ENCODE peak calls at places on chromosomes 6 and 20, in eight cellular contexts. One of them, this sample, is unnamed.
A peak's percentile ranks its signal among the peaks of the same experiment; 100 is the strongest.

GRCh38 chr6:155126727-155127439 is 131.8 kb downstream of the TIAM2 start:
- DNase-seq in endothelial cell: no peak
- DNase-seq in activated naive CD4-positive, alpha-beta T cell treated with anti-CD3 and anti-CD28 coated beads for 36 hours: peak; percentile 55
- DNase-seq in left cardiac atrium: no peak
- DNase-seq in NCI-H2029: no peak
- DNase-seq in fibroblast of lung: peak; percentile 96
- DNase-seq in GM19239: no peak
- DNase-seq in stimulated activated CD4-positive, alpha-beta T cell treated with anti-CD3 and anti-CD28 coated beads, Interleukin-2, amount 100 ng/mL, for 48 hours: peak; percentile 57
- DNase-seq in this sample: peak; percentile 65

GRCh38 chr20:10603971-10604864 is 69.6 kb downstream of the JAG1 start:
- DNase-seq in endothelial cell: no peak
- DNase-seq in activated naive CD4-positive, alpha-beta T cell treated with anti-CD3 and anti-CD28 coated beads for 36 hours: no peak
- DNase-seq in left cardiac atrium: peak; percentile 58
- DNase-seq in NCI-H2029: no peak
- DNase-seq in fibroblast of lung: peak; percentile 93
- DNase-seq in GM19239: no peak
- DNase-seq in stimulated activated CD4-positive, alpha-beta T cell treated with anti-CD3 and anti-CD28 coated beads, Interleukin-2, amount 100 ng/mL, for 48 hours: no peak
- DNase-seq in this sample: peak; percentile 77

GRCh38 chr6:115706324-115706723 is 354.4 kb downstream of the FRK start:
- DNase-seq in endothelial cell: no peak
- DNase-seq in activated naive CD4-positive, alpha-beta T cell treated with anti-CD3 and anti-CD28 coated beads for 36 hours: no peak
- DNase-seq in left cardiac atrium: no peak
- DNase-seq in NCI-H2029: no peak
- DNase-seq in fibroblast of lung: no peak
- DNase-seq in GM19239: no peak
- DNase-seq in stimulated activated CD4-positive, alpha-beta T cell treated with anti-CD3 and anti-CD28 coated beads, Interleukin-2, amount 100 ng/mL, for 48 hours: no peak
- DNase-seq in this sample: no peak

GRCh38 chr6:19669206-19669605 is 168.0 kb upstream of the ID4 start:
- DNase-seq in endothelial cell: no peak
- DNase-seq in activated naive CD4-positive, alpha-beta T cell treated with anti-CD3 and anti-CD28 coated beads for 36 hours: no peak
- DNase-seq in left cardiac atrium: no peak
- DNase-seq in NCI-H2029: no peak
- DNase-seq in fibroblast of lung: peak; percentile 67
- DNase-seq in GM19239: no peak
- DNase-seq in stimulated activated CD4-positive, alpha-beta T cell treated with anti-CD3 and anti-CD28 coated beads, Interleukin-2, amount 100 ng/mL, for 48 hours: no peak
- DNase-seq in this sample: peak; percentile 26

GRCh38 chr6:131754715-131755567 is 44.1 kb upstream of the CTAGE9 start:
- DNase-seq in endothelial cell: peak; percentile 23
- DNase-seq in activated naive CD4-positive, alpha-beta T cell treated with anti-CD3 and anti-CD28 coated beads for 36 hours: no peak
- DNase-seq in left cardiac atrium: no peak
- DNase-seq in NCI-H2029: no peak
- DNase-seq in fibroblast of lung: peak; percentile 86
- DNase-seq in GM19239: no peak
- DNase-seq in stimulated activated CD4-positive, alpha-beta T cell treated with anti-CD3 and anti-CD28 coated beads, Interleukin-2, amount 100 ng/mL, for 48 hours: no peak
- DNase-seq in this sample: no peak

GRCh38 chr20:49699200-49699992 is 14.3 kb downstream of the B4GALT5 start:
- DNase-seq in endothelial cell: no peak
- DNase-seq in activated naive CD4-positive, alpha-beta T cell treated with anti-CD3 and anti-CD28 coated beads for 36 hours: peak; percentile 62
- DNase-seq in left cardiac atrium: no peak
- DNase-seq in NCI-H2029: no peak
- DNase-seq in fibroblast of lung: peak; percentile 87
- DNase-seq in GM19239: no peak
- DNase-seq in stimulated activated CD4-positive, alpha-beta T cell treated with anti-CD3 and anti-CD28 coated beads, Interleukin-2, amount 100 ng/mL, for 48 hours: no peak
- DNase-seq in this sample: no peak

GRCh38 chr20:17491488-17491887 is 39.7 kb downstream of the BFSP1 start:
- DNase-seq in endothelial cell: no peak
- DNase-seq in activated naive CD4-positive, alpha-beta T cell treated with anti-CD3 and anti-CD28 coated beads for 36 hours: no peak
- DNase-seq in left cardiac atrium: no peak
- DNase-seq in NCI-H2029: no peak
- DNase-seq in fibroblast of lung: no peak
- DNase-seq in GM19239: no peak
- DNase-seq in stimulated activated CD4-positive, alpha-beta T cell treated with anti-CD3 and anti-CD28 coated beads, Interleukin-2, amount 100 ng/mL, for 48 hours: no peak
- DNase-seq in this sample: no peak

GRCh38 chr20:51204794-51205193 is 181.9 kb upstream of the KCNG1 start:
- DNase-seq in endothelial cell: no peak
- DNase-seq in activated naive CD4-positive, alpha-beta T cell treated with anti-CD3 and anti-CD28 coated beads for 36 hours: no peak
- DNase-seq in left cardiac atrium: no peak
- DNase-seq in NCI-H2029: no peak
- DNase-seq in fibroblast of lung: no peak
- DNase-seq in GM19239: no peak
- DNase-seq in stimulated activated CD4-positive, alpha-beta T cell treated with anti-CD3 and anti-CD28 coated beads, Interleukin-2, amount 100 ng/mL, for 48 hours: no peak
- DNase-seq in this sample: no peak

GRCh38 chr6:109308018-109308492 is 74.2 kb downstream of the CD164 start:
- DNase-seq in endothelial cell: no peak
- DNase-seq in activated naive CD4-positive, alpha-beta T cell treated with anti-CD3 and anti-CD28 coated beads for 36 hours: peak; percentile 45
- DNase-seq in left cardiac atrium: peak; percentile 74
- DNase-seq in NCI-H2029: no peak
- DNase-seq in fibroblast of lung: peak; percentile 51
- DNase-seq in GM19239: no peak
- DNase-seq in stimulated activated CD4-positive, alpha-beta T cell treated with anti-CD3 and anti-CD28 coated beads, Interleukin-2, amount 100 ng/mL, for 48 hours: peak; percentile 12
- DNase-seq in this sample: peak; percentile 80

GRCh38 chr20:3038454-3038853 is 5.0 kb upstream of the GNRH2 start:
- DNase-seq in endothelial cell: no peak
- DNase-seq in activated naive CD4-positive, alpha-beta T cell treated with anti-CD3 and anti-CD28 coated beads for 36 hours: no peak
- DNase-seq in left cardiac atrium: no peak
- DNase-seq in NCI-H2029: no peak
- DNase-seq in fibroblast of lung: no peak
- DNase-seq in GM19239: no peak
- DNase-seq in stimulated activated CD4-positive, alpha-beta T cell treated with anti-CD3 and anti-CD28 coated beads, Interleukin-2, amount 100 ng/mL, for 48 hours: no peak
- DNase-seq in this sample: no peak

GRCh38 chr6:13733178-13733851 is 21.7 kb upstream of the RANBP9 start:
- DNase-seq in endothelial cell: no peak
- DNase-seq in activated naive CD4-positive, alpha-beta T cell treated with anti-CD3 and anti-CD28 coated beads for 36 hours: no peak
- DNase-seq in left cardiac atrium: peak; percentile 61
- DNase-seq in NCI-H2029: peak; percentile 89
- DNase-seq in fibroblast of lung: peak; percentile 86
- DNase-seq in GM19239: no peak
- DNase-seq in stimulated activated CD4-positive, alpha-beta T cell treated with anti-CD3 and anti-CD28 coated beads, Interleukin-2, amount 100 ng/mL, for 48 hours: no peak
- DNase-seq in this sample: peak; percentile 91

GRCh38 chr20:50313827-50314226 is 123.2 kb downstream of the CEBPB start:
- DNase-seq in endothelial cell: no peak
- DNase-seq in activated naive CD4-positive, alpha-beta T cell treated with anti-CD3 and anti-CD28 coated beads for 36 hours: no peak
- DNase-seq in left cardiac atrium: no peak
- DNase-seq in NCI-H2029: no peak
- DNase-seq in fibroblast of lung: no peak
- DNase-seq in GM19239: no peak
- DNase-seq in stimulated activated CD4-positive, alpha-beta T cell treated with anti-CD3 and anti-CD28 coated beads, Interleukin-2, amount 100 ng/mL, for 48 hours: no peak
- DNase-seq in this sample: no peak

GRCh38 chr6:39074486-39074885 is 25.9 kb downstream of the GLP1R start:
- DNase-seq in endothelial cell: no peak
- DNase-seq in activated naive CD4-positive, alpha-beta T cell treated with anti-CD3 and anti-CD28 coated beads for 36 hours: no peak
- DNase-seq in left cardiac atrium: no peak
- DNase-seq in NCI-H2029: no peak
- DNase-seq in fibroblast of lung: no peak
- DNase-seq in GM19239: no peak
- DNase-seq in stimulated activated CD4-positive, alpha-beta T cell treated with anti-CD3 and anti-CD28 coated beads, Interleukin-2, amount 100 ng/mL, for 48 hours: no peak
- DNase-seq in this sample: no peak

GRCh38 chr20:53736122-53736756 is 142.6 kb upstream of the ZNF217 start:
- DNase-seq in endothelial cell: no peak
- DNase-seq in activated naive CD4-positive, alpha-beta T cell treated with anti-CD3 and anti-CD28 coated beads for 36 hours: no peak
- DNase-seq in left cardiac atrium: no peak
- DNase-seq in NCI-H2029: no peak
- DNase-seq in fibroblast of lung: peak; percentile 67
- DNase-seq in GM19239: no peak
- DNase-seq in stimulated activated CD4-positive, alpha-beta T cell treated with anti-CD3 and anti-CD28 coated beads, Interleukin-2, amount 100 ng/mL, for 48 hours: no peak
- DNase-seq in this sample: no peak

GRCh38 chr6:11732036-11732545 is 46.5 kb downstream of the ADTRP start:
- DNase-seq in endothelial cell: no peak
- DNase-seq in activated naive CD4-positive, alpha-beta T cell treated with anti-CD3 and anti-CD28 coated beads for 36 hours: peak; percentile 87
- DNase-seq in left cardiac atrium: peak; percentile 68
- DNase-seq in NCI-H2029: no peak
- DNase-seq in fibroblast of lung: no peak
- DNase-seq in GM19239: peak; percentile 48
- DNase-seq in stimulated activated CD4-positive, alpha-beta T cell treated with anti-CD3 and anti-CD28 coated beads, Interleukin-2, amount 100 ng/mL, for 48 hours: peak; percentile 62
- DNase-seq in this sample: no peak

GRCh38 chr6:31736026-31736767 is at the start of gene CLIC1:
- DNase-seq in endothelial cell: peak; percentile 73
- DNase-seq in activated naive CD4-positive, alpha-beta T cell treated with anti-CD3 and anti-CD28 coated beads for 36 hours: peak; percentile 93
- DNase-seq in left cardiac atrium: peak; percentile 91
- DNase-seq in NCI-H2029: peak; percentile 76
- DNase-seq in fibroblast of lung: peak; percentile 83
- DNase-seq in GM19239: peak; percentile 56
- DNase-seq in stimulated activated CD4-positive, alpha-beta T cell treated with anti-CD3 and anti-CD28 coated beads, Interleukin-2, amount 100 ng/mL, for 48 hours: peak; percentile 77
- DNase-seq in this sample: peak; percentile 88

GRCh38 chr6:139713416-139713815 is 339.0 kb upstream of the CITED2 start:
- DNase-seq in endothelial cell: no peak
- DNase-seq in activated naive CD4-positive, alpha-beta T cell treated with anti-CD3 and anti-CD28 coated beads for 36 hours: no peak
- DNase-seq in left cardiac atrium: no peak
- DNase-seq in NCI-H2029: no peak
- DNase-seq in fibroblast of lung: no peak
- DNase-seq in GM19239: no peak
- DNase-seq in stimulated activated CD4-positive, alpha-beta T cell treated with anti-CD3 and anti-CD28 coated beads, Interleukin-2, amount 100 ng/mL, for 48 hours: no peak
- DNase-seq in this sample: no peak

GRCh38 chr20:33113387-33113908 is 34.0 kb downstream of the BPIFB4 start:
- DNase-seq in endothelial cell: no peak
- DNase-seq in activated naive CD4-positive, alpha-beta T cell treated with anti-CD3 and anti-CD28 coated beads for 36 hours: no peak
- DNase-seq in left cardiac atrium: no peak
- DNase-seq in NCI-H2029: no peak
- DNase-seq in fibroblast of lung: no peak
- DNase-seq in GM19239: no peak
- DNase-seq in stimulated activated CD4-positive, alpha-beta T cell treated with anti-CD3 and anti-CD28 coated beads, Interleukin-2, amount 100 ng/mL, for 48 hours: no peak
- DNase-seq in this sample: no peak

GRCh38 chr20:9409352-9409751 is 105.0 kb upstream of the LAMP5 start:
- DNase-seq in endothelial cell: no peak
- DNase-seq in activated naive CD4-positive, alpha-beta T cell treated with anti-CD3 and anti-CD28 coated beads for 36 hours: no peak
- DNase-seq in left cardiac atrium: no peak
- DNase-seq in NCI-H2029: no peak
- DNase-seq in fibroblast of lung: peak; percentile 76
- DNase-seq in GM19239: no peak
- DNase-seq in stimulated activated CD4-positive, alpha-beta T cell treated with anti-CD3 and anti-CD28 coated beads, Interleukin-2, amount 100 ng/mL, for 48 hours: no peak
- DNase-seq in this sample: no peak

GRCh38 chr20:40812415-40813212 is 123.6 kb upstream of the MAFB start:
- DNase-seq in endothelial cell: no peak
- DNase-seq in activated naive CD4-positive, alpha-beta T cell treated with anti-CD3 and anti-CD28 coated beads for 36 hours: no peak
- DNase-seq in left cardiac atrium: no peak
- DNase-seq in NCI-H2029: no peak
- DNase-seq in fibroblast of lung: no peak
- DNase-seq in GM19239: no peak
- DNase-seq in stimulated activated CD4-positive, alpha-beta T cell treated with anti-CD3 and anti-CD28 coated beads, Interleukin-2, amount 100 ng/mL, for 48 hours: no peak
- DNase-seq in this sample: peak; percentile 24

GRCh38 chr6:3750324-3751018 is 1.0 kb downstream of the PXDC1 start:
- DNase-seq in endothelial cell: peak; percentile 47
- DNase-seq in activated naive CD4-positive, alpha-beta T cell treated with anti-CD3 and anti-CD28 coated beads for 36 hours: no peak
- DNase-seq in left cardiac atrium: peak; percentile 88
- DNase-seq in NCI-H2029: peak; percentile 47
- DNase-seq in fibroblast of lung: peak; percentile 74
- DNase-seq in GM19239: no peak
- DNase-seq in stimulated activated CD4-positive, alpha-beta T cell treated with anti-CD3 and anti-CD28 coated beads, Interleukin-2, amount 100 ng/mL, for 48 hours: no peak
- DNase-seq in this sample: peak; percentile 89

GRCh38 chr6:11804706-11805105 is 26.1 kb upstream of the ADTRP start:
- DNase-seq in endothelial cell: no peak
- DNase-seq in activated naive CD4-positive, alpha-beta T cell treated with anti-CD3 and anti-CD28 coated beads for 36 hours: no peak
- DNase-seq in left cardiac atrium: no peak
- DNase-seq in NCI-H2029: no peak
- DNase-seq in fibroblast of lung: peak; percentile 43
- DNase-seq in GM19239: no peak
- DNase-seq in stimulated activated CD4-positive, alpha-beta T cell treated with anti-CD3 and anti-CD28 coated beads, Interleukin-2, amount 100 ng/mL, for 48 hours: no peak
- DNase-seq in this sample: no peak

GRCh38 chr20:17809714-17810631 is 110.2 kb downstream of the BANF2 start:
- DNase-seq in endothelial cell: no peak
- DNase-seq in activated naive CD4-positive, alpha-beta T cell treated with anti-CD3 and anti-CD28 coated beads for 36 hours: no peak
- DNase-seq in left cardiac atrium: no peak
- DNase-seq in NCI-H2029: no peak
- DNase-seq in fibroblast of lung: peak; percentile 46
- DNase-seq in GM19239: no peak
- DNase-seq in stimulated activated CD4-positive, alpha-beta T cell treated with anti-CD3 and anti-CD28 coated beads, Interleukin-2, amount 100 ng/mL, for 48 hours: no peak
- DNase-seq in this sample: no peak

GRCh38 chr20:36199293-36200257 is 36.7 kb upstream of the AAR2 start:
- DNase-seq in endothelial cell: peak; percentile 86
- DNase-seq in activated naive CD4-positive, alpha-beta T cell treated with anti-CD3 and anti-CD28 coated beads for 36 hours: peak; percentile 89
- DNase-seq in left cardiac atrium: peak; percentile 80
- DNase-seq in NCI-H2029: peak; percentile 70
- DNase-seq in fibroblast of lung: peak; percentile 46
- DNase-seq in GM19239: peak; percentile 67
- DNase-seq in stimulated activated CD4-positive, alpha-beta T cell treated with anti-CD3 and anti-CD28 coated beads, Interleukin-2, amount 100 ng/mL, for 48 hours: peak; percentile 81
- DNase-seq in this sample: peak; percentile 88

GRCh38 chr6:116011520-116011919 is 49.2 kb downstream of the FRK start:
- DNase-seq in endothelial cell: no peak
- DNase-seq in activated naive CD4-positive, alpha-beta T cell treated with anti-CD3 and anti-CD28 coated beads for 36 hours: peak; percentile 80
- DNase-seq in left cardiac atrium: no peak
- DNase-seq in NCI-H2029: peak; percentile 31
- DNase-seq in fibroblast of lung: no peak
- DNase-seq in GM19239: no peak
- DNase-seq in stimulated activated CD4-positive, alpha-beta T cell treated with anti-CD3 and anti-CD28 coated beads, Interleukin-2, amount 100 ng/mL, for 48 hours: peak; percentile 14
- DNase-seq in this sample: no peak

GRCh38 chr6:139457482-139457881 is 83.0 kb upstream of the CITED2 start:
- DNase-seq in endothelial cell: no peak
- DNase-seq in activated naive CD4-positive, alpha-beta T cell treated with anti-CD3 and anti-CD28 coated beads for 36 hours: no peak
- DNase-seq in left cardiac atrium: no peak
- DNase-seq in NCI-H2029: no peak
- DNase-seq in fibroblast of lung: no peak
- DNase-seq in GM19239: no peak
- DNase-seq in stimulated activated CD4-positive, alpha-beta T cell treated with anti-CD3 and anti-CD28 coated beads, Interleukin-2, amount 100 ng/mL, for 48 hours: no peak
- DNase-seq in this sample: no peak

GRCh38 chr20:53883098-53883762 is 187.2 kb downstream of the BCAS1 start:
- DNase-seq in endothelial cell: no peak
- DNase-seq in activated naive CD4-positive, alpha-beta T cell treated with anti-CD3 and anti-CD28 coated beads for 36 hours: peak; percentile 25
- DNase-seq in left cardiac atrium: no peak
- DNase-seq in NCI-H2029: no peak
- DNase-seq in fibroblast of lung: peak; percentile 91
- DNase-seq in GM19239: no peak
- DNase-seq in stimulated activated CD4-positive, alpha-beta T cell treated with anti-CD3 and anti-CD28 coated beads, Interleukin-2, amount 100 ng/mL, for 48 hours: no peak
- DNase-seq in this sample: no peak

GRCh38 chr6:47471911-47472310 is 5.7 kb upstream of the CD2AP start:
- DNase-seq in endothelial cell: no peak
- DNase-seq in activated naive CD4-positive, alpha-beta T cell treated with anti-CD3 and anti-CD28 coated beads for 36 hours: no peak
- DNase-seq in left cardiac atrium: no peak
- DNase-seq in NCI-H2029: no peak
- DNase-seq in fibroblast of lung: no peak
- DNase-seq in GM19239: no peak
- DNase-seq in stimulated activated CD4-positive, alpha-beta T cell treated with anti-CD3 and anti-CD28 coated beads, Interleukin-2, amount 100 ng/mL, for 48 hours: no peak
- DNase-seq in this sample: no peak

GRCh38 chr6:137203256-137203655 is 15.9 kb downstream of the IFNGR1 start:
- DNase-seq in endothelial cell: no peak
- DNase-seq in activated naive CD4-positive, alpha-beta T cell treated with anti-CD3 and anti-CD28 coated beads for 36 hours: no peak
- DNase-seq in left cardiac atrium: no peak
- DNase-seq in NCI-H2029: no peak
- DNase-seq in fibroblast of lung: no peak
- DNase-seq in GM19239: no peak
- DNase-seq in stimulated activated CD4-positive, alpha-beta T cell treated with anti-CD3 and anti-CD28 coated beads, Interleukin-2, amount 100 ng/mL, for 48 hours: no peak
- DNase-seq in this sample: no peak

GRCh38 chr6:163405412-163406309 is 8.9 kb upstream of the QKI start:
- DNase-seq in endothelial cell: no peak
- DNase-seq in activated naive CD4-positive, alpha-beta T cell treated with anti-CD3 and anti-CD28 coated beads for 36 hours: peak; percentile 34
- DNase-seq in left cardiac atrium: peak; percentile 68
- DNase-seq in NCI-H2029: peak; percentile 15
- DNase-seq in fibroblast of lung: peak; percentile 30
- DNase-seq in GM19239: peak; percentile 13
- DNase-seq in stimulated activated CD4-positive, alpha-beta T cell treated with anti-CD3 and anti-CD28 coated beads, Interleukin-2, amount 100 ng/mL, for 48 hours: peak; percentile 5
- DNase-seq in this sample: no peak

GRCh38 chr6:20188630-20189075 is 23.6 kb downstream of the MBOAT1 start:
- DNase-seq in endothelial cell: no peak
- DNase-seq in activated naive CD4-positive, alpha-beta T cell treated with anti-CD3 and anti-CD28 coated beads for 36 hours: no peak
- DNase-seq in left cardiac atrium: no peak
- DNase-seq in NCI-H2029: no peak
- DNase-seq in fibroblast of lung: peak; percentile 41
- DNase-seq in GM19239: no peak
- DNase-seq in stimulated activated CD4-positive, alpha-beta T cell treated with anti-CD3 and anti-CD28 coated beads, Interleukin-2, amount 100 ng/mL, for 48 hours: no peak
- DNase-seq in this sample: no peak

GRCh38 chr20:42972591-42972990 is 217.1 kb downstream of the PTPRT start:
- DNase-seq in endothelial cell: no peak
- DNase-seq in activated naive CD4-positive, alpha-beta T cell treated with anti-CD3 and anti-CD28 coated beads for 36 hours: no peak
- DNase-seq in left cardiac atrium: no peak
- DNase-seq in NCI-H2029: no peak
- DNase-seq in fibroblast of lung: no peak
- DNase-seq in GM19239: no peak
- DNase-seq in stimulated activated CD4-positive, alpha-beta T cell treated with anti-CD3 and anti-CD28 coated beads, Interleukin-2, amount 100 ng/mL, for 48 hours: no peak
- DNase-seq in this sample: no peak